ENCODE peak calls at places on chromosomes 7 and 10, in five cellular contexts. One of them, this sample, is unnamed.

GRCh38 chr7:76515999-76516443 is 5.7 kb downstream of the UPK3B start:
- DNase-seq in iPS DF 19.7: no peak
- DNase-seq in GM12864: no peak
- DNase-seq in activated CD4-positive, alpha-beta T cell treated with anti-CD3 and anti-CD28 coated beads, Interleukin-2, amount 50 U/mL, for 48 hours: peak; percentile 54
- DNase-seq in naive B cell: no peak
- DNase-seq in this sample: no peak

GRCh38 chr7:96667026-96667425 is 42.6 kb downstream of the SEM1 start:
- DNase-seq in iPS DF 19.7: no peak
- DNase-seq in GM12864: no peak
- DNase-seq in activated CD4-positive, alpha-beta T cell treated with anti-CD3 and anti-CD28 coated beads, Interleukin-2, amount 50 U/mL, for 48 hours: no peak
- DNase-seq in naive B cell: no peak
- DNase-seq in this sample: no peak

GRCh38 chr7:143360788-143361551 is 1.5 kb downstream of the FAM131B start:
- DNase-seq in iPS DF 19.7: no peak
- DNase-seq in GM12864: no peak
- DNase-seq in activated CD4-positive, alpha-beta T cell treated with anti-CD3 and anti-CD28 coated beads, Interleukin-2, amount 50 U/mL, for 48 hours: no peak
- DNase-seq in naive B cell: no peak
- DNase-seq in this sample: no peak

GRCh38 chr7:1058821-1059199 is 14.5 kb downstream of the GPR146 start:
- DNase-seq in iPS DF 19.7: no peak
- DNase-seq in GM12864: no peak
- DNase-seq in activated CD4-positive, alpha-beta T cell treated with anti-CD3 and anti-CD28 coated beads, Interleukin-2, amount 50 U/mL, for 48 hours: no peak
- DNase-seq in naive B cell: no peak
- DNase-seq in this sample: no peak

GRCh38 chr10:1576467-1577259 is 160.7 kb downstream of the ADARB2 start:
- DNase-seq in iPS DF 19.7: no peak
- DNase-seq in GM12864: no peak
- DNase-seq in activated CD4-positive, alpha-beta T cell treated with anti-CD3 and anti-CD28 coated beads, Interleukin-2, amount 50 U/mL, for 48 hours: no peak
- DNase-seq in naive B cell: peak; percentile 55
- DNase-seq in this sample: no peak

GRCh38 chr10:13788320-13788600 is 201.5 kb downstream of the PRPF18 start:
- DNase-seq in iPS DF 19.7: no peak
- DNase-seq in GM12864: no peak
- DNase-seq in activated CD4-positive, alpha-beta T cell treated with anti-CD3 and anti-CD28 coated beads, Interleukin-2, amount 50 U/mL, for 48 hours: no peak
- DNase-seq in naive B cell: no peak
- DNase-seq in this sample: no peak

GRCh38 chr10:28202941-28203352 is 99.9 kb downstream of the MPP7 start:
- DNase-seq in iPS DF 19.7: no peak
- DNase-seq in GM12864: no peak
- DNase-seq in activated CD4-positive, alpha-beta T cell treated with anti-CD3 and anti-CD28 coated beads, Interleukin-2, amount 50 U/mL, for 48 hours: no peak
- DNase-seq in naive B cell: no peak
- DNase-seq in this sample: peak; percentile 35

GRCh38 chr7:4753610-4754432 is 21.6 kb upstream of the AP5Z1 start:
- DNase-seq in iPS DF 19.7: no peak
- DNase-seq in GM12864: no peak
- DNase-seq in activated CD4-positive, alpha-beta T cell treated with anti-CD3 and anti-CD28 coated beads, Interleukin-2, amount 50 U/mL, for 48 hours: peak; percentile 90
- DNase-seq in naive B cell: peak; percentile 66
- DNase-seq in this sample: peak; percentile 62

GRCh38 chr7:95608344-95609173 is 12.2 kb upstream of the PDK4 start:
- DNase-seq in iPS DF 19.7: no peak
- DNase-seq in GM12864: peak; percentile 62
- DNase-seq in activated CD4-positive, alpha-beta T cell treated with anti-CD3 and anti-CD28 coated beads, Interleukin-2, amount 50 U/mL, for 48 hours: no peak
- DNase-seq in naive B cell: peak; percentile 77
- DNase-seq in this sample: peak; percentile 90

GRCh38 chr7:98823226-98823625 is 46.6 kb downstream of the TMEM130 start:
- DNase-seq in iPS DF 19.7: no peak
- DNase-seq in GM12864: no peak
- DNase-seq in activated CD4-positive, alpha-beta T cell treated with anti-CD3 and anti-CD28 coated beads, Interleukin-2, amount 50 U/mL, for 48 hours: no peak
- DNase-seq in naive B cell: no peak
- DNase-seq in this sample: no peak

GRCh38 chr10:107545717-107546116 is 381.2 kb upstream of the SORCS1 start:
- DNase-seq in iPS DF 19.7: no peak
- DNase-seq in GM12864: no peak
- DNase-seq in activated CD4-positive, alpha-beta T cell treated with anti-CD3 and anti-CD28 coated beads, Interleukin-2, amount 50 U/mL, for 48 hours: no peak
- DNase-seq in naive B cell: no peak
- DNase-seq in this sample: no peak

GRCh38 chr7:123757095-123757494 is 8.3 kb upstream of the WASL start:
- DNase-seq in iPS DF 19.7: no peak
- DNase-seq in GM12864: no peak
- DNase-seq in activated CD4-positive, alpha-beta T cell treated with anti-CD3 and anti-CD28 coated beads, Interleukin-2, amount 50 U/mL, for 48 hours: no peak
- DNase-seq in naive B cell: no peak
- DNase-seq in this sample: no peak

GRCh38 chr7:129072410-129073063 is 17.6 kb upstream of the TNPO3 start:
- DNase-seq in iPS DF 19.7: no peak
- DNase-seq in GM12864: no peak
- DNase-seq in activated CD4-positive, alpha-beta T cell treated with anti-CD3 and anti-CD28 coated beads, Interleukin-2, amount 50 U/mL, for 48 hours: no peak
- DNase-seq in naive B cell: no peak
- DNase-seq in this sample: no peak

GRCh38 chr10:3763852-3764625 is 21.0 kb downstream of the KLF6 start:
- DNase-seq in iPS DF 19.7: no peak
- DNase-seq in GM12864: no peak
- DNase-seq in activated CD4-positive, alpha-beta T cell treated with anti-CD3 and anti-CD28 coated beads, Interleukin-2, amount 50 U/mL, for 48 hours: no peak
- DNase-seq in naive B cell: no peak
- DNase-seq in this sample: no peak

GRCh38 chr7:68249611-68250010 is 1253.0 kb downstream of the TYW1 start:
- DNase-seq in iPS DF 19.7: no peak
- DNase-seq in GM12864: no peak
- DNase-seq in activated CD4-positive, alpha-beta T cell treated with anti-CD3 and anti-CD28 coated beads, Interleukin-2, amount 50 U/mL, for 48 hours: no peak
- DNase-seq in naive B cell: no peak
- DNase-seq in this sample: no peak

GRCh38 chr10:22932626-22933370 is 4.9 kb downstream of the ARMC3 start:
- DNase-seq in iPS DF 19.7: no peak
- DNase-seq in GM12864: no peak
- DNase-seq in activated CD4-positive, alpha-beta T cell treated with anti-CD3 and anti-CD28 coated beads, Interleukin-2, amount 50 U/mL, for 48 hours: no peak
- DNase-seq in naive B cell: no peak
- DNase-seq in this sample: no peak

This sample was measured in tibial nerve.